ENCODE peak calls at places on chromosomes 7 and 10, in four cellular contexts. S is HL-60, K is heart right ventricle, E is stomach. Q is an unnamed sample.

GRCh38 chr7:36309716-36310115 is 79.9 kb upstream of the ANLN start:
- DNase-seq in S (no peak), K (no peak), E (peak; percentile 15), Q (no peak)

GRCh38 chr7:74312418-74313021 is 23.3 kb downstream of the CLIP2 start:
- DNase-seq in S (no peak), K (no peak), E (no peak), Q (no peak)

GRCh38 chr7:149624006-149624405 is 126.4 kb upstream of the ZNF746 start:
- DNase-seq in S (peak; percentile 30), K (no peak), E (peak; percentile 30), Q (peak; percentile 30)

GRCh38 chr10:113273151-113273876 is 279.5 kb upstream of the HABP2 start:
- DNase-seq in S (peak; percentile 26), K (peak; percentile 57), E (no peak), Q (no peak)

GRCh38 chr7:128303624-128304023 is 40.1 kb downstream of the RBM28 start:
- DNase-seq in S (no peak), K (no peak), E (no peak), Q (no peak)

GRCh38 chr10:122054046-122055025 is 65.4 kb downstream of the TACC2 start:
- DNase-seq in S (no peak), K (peak; percentile 64), E (peak; percentile 54), Q (no peak)

GRCh38 chr10:133353202-133353959 is 4.4 kb downstream of the FUOM start:
- DNase-seq in S (no peak), K (no peak), E (no peak), Q (no peak)

GRCh38 chr7:25835191-25835590 is 316.8 kb upstream of the NFE2L3 start:
- DNase-seq in S (no peak), K (no peak), E (no peak), Q (no peak)

GRCh38 chr10:126061526-126061925 is 165.2 kb downstream of the FANK1 start:
- DNase-seq in S (no peak), K (no peak), E (no peak), Q (no peak)

GRCh38 chr7:137820677-137821420 is 25.9 kb downstream of the DGKI start:
- DNase-seq in S (no peak), K (peak; percentile 67), E (no peak), Q (no peak)

GRCh38 chr7:4792537-4793126 is 17.2 kb downstream of the AP5Z1 start:
- DNase-seq in S (no peak), K (no peak), E (no peak), Q (no peak)

GRCh38 chr7:134890246-134891240 is 95.8 kb upstream of the AGBL3 start:
- DNase-seq in S (no peak), K (no peak), E (no peak), Q (no peak)
- H3K27ac ChIP-seq in S (no peak overlapping the region), K (peak overlapping the region; percentile 76), E (no peak overlapping the region), Q (no peak overlapping the region)

DNA sequence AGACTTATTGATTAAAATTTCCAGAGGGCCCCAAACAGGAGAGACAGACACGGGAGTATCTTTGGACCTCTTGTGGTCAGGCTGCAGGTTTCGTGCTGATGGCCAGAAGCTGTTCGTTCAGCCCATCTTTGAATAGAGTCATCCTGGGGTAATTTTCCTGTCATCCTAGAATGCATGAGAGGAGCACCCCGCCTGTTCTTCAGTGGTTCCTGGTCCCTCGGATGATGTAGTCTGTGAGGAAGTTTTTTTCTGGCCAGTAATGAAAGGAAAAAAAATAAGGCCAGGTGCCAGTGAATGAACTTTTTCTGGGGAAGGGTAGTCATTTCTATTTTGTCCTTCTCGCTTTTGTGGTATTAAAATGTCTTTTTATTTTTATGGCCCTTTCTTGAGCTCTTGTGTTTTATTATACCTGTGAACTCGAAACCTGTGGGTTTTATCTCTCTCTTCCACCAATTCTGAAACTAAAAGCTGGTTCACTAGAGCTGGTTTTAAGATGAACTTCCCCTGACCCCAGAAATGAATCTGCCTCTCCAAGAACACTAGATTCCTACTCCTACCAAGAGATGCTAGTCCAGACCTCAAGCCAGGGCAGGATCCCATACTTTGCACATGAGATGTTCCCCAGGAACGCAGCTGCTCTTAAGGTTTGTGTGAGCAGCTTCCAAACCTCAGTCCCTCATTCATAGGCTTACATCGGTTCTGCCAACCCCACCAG is 15.4 kb upstream of the MEST start:
- DNase-seq in S (no peak), K (no peak), E (no peak), Q (no peak)
- H3K27ac ChIP-seq in S (no peak overlapping the region), K (no peak overlapping the region), E (no peak overlapping the region), Q (no peak overlapping the region)

DNA sequence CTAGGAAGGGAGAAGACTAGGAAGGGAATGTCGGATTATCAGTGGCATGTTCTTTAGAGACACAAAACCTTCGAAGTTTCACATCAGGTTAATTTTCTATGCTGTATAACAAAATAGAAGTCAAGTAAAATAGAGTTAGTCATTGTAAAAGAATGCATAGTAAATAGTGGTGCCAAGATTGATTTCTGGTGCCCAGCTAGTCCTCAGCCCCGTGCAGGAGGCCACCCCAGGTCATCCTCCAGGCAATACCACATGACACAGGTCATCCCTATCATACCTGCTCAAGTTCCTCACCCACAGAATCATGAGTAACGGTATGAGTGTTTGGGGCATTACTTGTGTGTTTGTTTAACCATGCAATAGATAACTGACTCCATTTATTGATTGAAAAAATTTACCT is 194.0 kb downstream of the PLPP4 start:
- DNase-seq in S (no peak), K (no peak), E (no peak), Q (no peak)
- H3K27ac ChIP-seq in S (no peak overlapping the region), K (no peak overlapping the region), E (no peak overlapping the region), Q (no peak overlapping the region)

GRCh38 chr7:1536105-1536767 is 5.7 kb downstream of the MAFK start:
- DNase-seq in S (no peak), K (peak; percentile 23), E (no peak), Q (no peak)

GRCh38 chr7:1536768-1537630 is 6.5 kb downstream of the MAFK start:
- DNase-seq in S (no peak), K (peak; percentile 94), E (peak; percentile 96), Q (no peak)

GRCh38 chr7:1534330-1535099 is 4.0 kb downstream of the MAFK start:
- DNase-seq in S (no peak), K (peak; percentile 27), E (no peak), Q (no peak)

GRCh38 chr7:1535100-1535458 is 4.6 kb downstream of the MAFK start:
- DNase-seq in S (no peak), K (no peak), E (no peak), Q (no peak)

DNA sequence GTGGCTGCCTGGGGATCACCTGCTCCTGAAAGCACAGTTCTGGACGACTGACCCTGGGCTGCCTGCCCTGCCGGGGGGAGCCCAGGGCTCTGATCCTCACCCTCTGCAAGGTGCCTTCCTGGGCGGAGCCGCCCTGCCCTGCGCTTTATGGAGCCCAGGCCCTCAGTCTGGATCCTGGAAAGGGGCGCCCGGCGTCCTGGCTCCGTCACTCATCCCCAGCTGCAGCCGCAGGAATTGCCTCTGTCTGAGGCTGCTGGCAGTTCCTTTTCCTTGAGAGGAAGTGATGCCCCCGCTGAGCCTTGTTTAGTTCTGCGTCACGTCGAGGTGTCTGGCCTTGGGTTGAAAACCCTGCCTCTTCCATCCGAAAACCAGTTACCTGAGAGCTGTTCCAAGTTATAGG is 5.2 kb downstream of the MAFK start:
- DNase-seq in S (no peak), K (peak; percentile 13), E (no peak), Q (peak; percentile 2)
- H3K27ac ChIP-seq in S (no peak overlapping the region), K (peak overlapping the region; percentile 97), E (peak overlapping the region; percentile 12), Q (peak overlapping the region; percentile 4)

DNA sequence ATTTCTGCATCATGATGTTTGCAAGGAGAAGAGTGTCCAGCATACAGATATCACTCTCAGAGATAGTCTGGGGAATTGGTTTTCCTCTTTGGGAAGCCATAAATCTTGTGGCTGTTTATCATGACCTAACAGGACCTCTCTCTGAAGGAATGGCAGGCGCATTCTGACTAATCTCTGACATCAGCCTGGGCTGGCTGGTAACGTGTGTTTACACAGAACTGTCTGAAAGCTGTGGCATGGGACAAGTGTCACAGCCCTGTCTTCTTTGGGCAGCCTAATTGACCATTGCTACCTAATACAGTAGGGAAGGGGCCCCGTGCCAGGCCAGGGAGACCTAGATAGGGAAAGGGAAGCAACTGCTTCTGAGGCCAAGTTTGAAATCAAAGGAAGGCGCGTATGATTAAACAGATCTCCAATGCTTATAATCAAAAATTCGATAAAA is 73.9 kb upstream of the CABCOCO1 start:
- DNase-seq in S (no peak), K (no peak), E (no peak), Q (no peak)
- H3K27ac ChIP-seq in S (no peak overlapping the region), K (no peak overlapping the region), E (no peak overlapping the region), Q (no peak overlapping the region)

Q was measured in CD4-positive, alpha-beta T cell.